ENCODE peak calls at places on chromosomes 4 and X, in four cellular contexts. C, G, A and B are unnamed samples.
A peak's percentile ranks its signal among the peaks of the same experiment; 100 is the strongest.

GRCh38 chr4:161929966-161930365 is 233.8 kb downstream of the FSTL5 start:
- DNase-seq in C (no peak), G (no peak), A (no peak), B (peak; percentile 27)

GRCh38 chr4:75733369-75733768 is 9.0 kb downstream of the USO1 start:
- DNase-seq in C (no peak), G (no peak), A (no peak), B (no peak)

GRCh38 chr4:30295652-30296051 is 424.5 kb upstream of the PCDH7 start:
- DNase-seq in C (no peak), G (no peak), A (no peak), B (no peak)

GRCh38 chr4:55255171-55255570 is 90.9 kb upstream of the SRD5A3 start:
- DNase-seq in C (no peak), G (no peak), A (no peak), B (no peak)

GRCh38 chrX:13165266-13165665 is 120.8 kb upstream of the FAM9C start:
- DNase-seq in C (no peak), G (no peak), A (no peak), B (no peak)

GRCh38 chr4:185011408-185011807 is 6.9 kb upstream of the HELT start:
- DNase-seq in C (peak; percentile 33), G (peak; percentile 82), A (no peak), B (peak; percentile 22)

GRCh38 chr4:185835814-185836213 is 23.8 kb upstream of the SORBS2 start:
- DNase-seq in C (no peak), G (no peak), A (no peak), B (no peak)

GRCh38 chrX:106168107-106168506 is at the start of gene PWWP3B:
- DNase-seq in C (no peak), G (no peak), A (no peak), B (peak; percentile 64)

GRCh38 chr4:1233641-1234277 is 15.2 kb downstream of the CTBP1 start:
- DNase-seq in C (no peak), G (peak; percentile 81), A (no peak), B (no peak)

GRCh38 chr4:128347175-128347868 is 59.7 kb upstream of the PGRMC2 start:
- DNase-seq in C (no peak), G (no peak), A (no peak), B (no peak)

GRCh38 chr4:147194107-147194506 is 248.4 kb upstream of the TTC29 start:
- DNase-seq in C (no peak), G (no peak), A (no peak), B (no peak)

GRCh38 chr4:144174401-144175067 is 34.0 kb upstream of the GYPA start:
- DNase-seq in C (peak; percentile 75), G (peak; percentile 22), A (no peak), B (peak; percentile 77)

GRCh38 chr4:78781925-78782324 is 5.8 kb downstream of the BMP2K start:
- DNase-seq in C (no peak), G (no peak), A (no peak), B (no peak)

GRCh38 chr4:26907731-26908599 is 47.3 kb downstream of the STIM2 start:
- DNase-seq in C (no peak), G (no peak), A (no peak), B (no peak)

GRCh38 chrX:136816970-136817369 is 36.2 kb upstream of the ARHGEF6 start:
- DNase-seq in C (no peak), G (no peak), A (no peak), B (peak; percentile 25)

GRCh38 chrX:39613508-39613921 is 484.2 kb downstream of the BCOR start:
- DNase-seq in C (peak; percentile 74), G (peak; percentile 67), A (no peak), B (peak; percentile 83)

GRCh38 chrX:133910539-133910938 is 74.9 kb downstream of the GPC3 start:
- DNase-seq in C (no peak), G (no peak), A (no peak), B (no peak)

GRCh38 chrX:150577174-150577573 is 8.8 kb downstream of the MTM1 start:
- DNase-seq in C (no peak), G (no peak), A (no peak), B (no peak)

GRCh38 chr4:2051086-2051485 is 8.0 kb upstream of the NAT8L start:
- DNase-seq in C (no peak), G (no peak), A (no peak), B (no peak)

GRCh38 chr4:78776729-78777555 is 792 bp downstream of the BMP2K start:
- DNase-seq in C (peak; percentile 61), G (peak; percentile 54), A (peak; percentile 11), B (peak; percentile 84)

GRCh38 chr4:113593400-113594230 is 167.9 kb downstream of the CAMK2D start:
- DNase-seq in C (no peak), G (no peak), A (no peak), B (no peak)

GRCh38 chrX:40971736-40972135 is 113.5 kb upstream of the USP9X start:
- DNase-seq in C (no peak), G (no peak), A (no peak), B (peak; percentile 28)

GRCh38 chr4:173332963-173333657 is 1.0 kb downstream of the HMGB2 start:
- DNase-seq in C (peak; percentile 31), G (no peak), A (no peak), B (peak; percentile 55)

GRCh38 chr4:118889313-118889694 is 650 bp downstream of the SYNPO2 start:
- DNase-seq in C (no peak), G (no peak), A (no peak), B (no peak)

GRCh38 chr4:791866-792630 is 33.9 kb downstream of the CPLX1 start:
- DNase-seq in C (no peak), G (no peak), A (no peak), B (peak; percentile 38)

GRCh38 chr4:108141213-108142045 is 27.3 kb downstream of the LEF1 start:
- DNase-seq in C (no peak), G (no peak), A (no peak), B (no peak)

GRCh38 chr4:3307486-3307885 is 14.7 kb downstream of the RGS12 start:
- DNase-seq in C (no peak), G (no peak), A (no peak), B (no peak)

GRCh38 chr4:99845708-99846469 is 29.3 kb downstream of the DAPP1 start:
- DNase-seq in C (no peak), G (no peak), A (no peak), B (no peak)